ENCODE peak calls at places on chromosomes 2 and 18, in ten cellular contexts. One of them, this sample, is unnamed.

GRCh38 chr2:171545086-171545485 is 22.8 kb downstream of the CYBRD1 start:
- DNase-seq in left cardiac atrium: no peak
- DNase-seq in GM13977: no peak
- DNase-seq in T-helper 17 cell: no peak
- DNase-seq in fibroblast of pulmonary artery: no peak
- DNase-seq in stromal cell of bone marrow: no peak
- DNase-seq in pancreas: no peak
- DNase-seq in astrocyte of the spinal cord: no peak
- DNase-seq in activated T-cell treated with anti-CD3 and anti-CD28 coated beads, Interleukin-2, amount 50 U/mL, for 4 hours: no peak
- DNase-seq in NCI-H748 treated with DMSO at 0.1 percent for 48 hours: no peak
- DNase-seq in this sample: no peak

GRCh38 chr2:134227666-134228065 is 26.2 kb upstream of the MGAT5 start:
- DNase-seq in left cardiac atrium: no peak
- DNase-seq in GM13977: no peak
- DNase-seq in T-helper 17 cell: no peak
- DNase-seq in fibroblast of pulmonary artery: no peak
- DNase-seq in stromal cell of bone marrow: no peak
- DNase-seq in pancreas: no peak
- DNase-seq in astrocyte of the spinal cord: no peak
- DNase-seq in activated T-cell treated with anti-CD3 and anti-CD28 coated beads, Interleukin-2, amount 50 U/mL, for 4 hours: no peak
- DNase-seq in NCI-H748 treated with DMSO at 0.1 percent for 48 hours: no peak
- DNase-seq in this sample: no peak

GRCh38 chr2:54470241-54470938 is 14.3 kb downstream of the SPTBN1 start:
- DNase-seq in left cardiac atrium: no peak
- DNase-seq in GM13977: no peak
- DNase-seq in T-helper 17 cell: no peak
- DNase-seq in fibroblast of pulmonary artery: peak; percentile 73
- DNase-seq in stromal cell of bone marrow: no peak
- DNase-seq in pancreas: no peak
- DNase-seq in astrocyte of the spinal cord: peak; percentile 61
- DNase-seq in activated T-cell treated with anti-CD3 and anti-CD28 coated beads, Interleukin-2, amount 50 U/mL, for 4 hours: no peak
- DNase-seq in NCI-H748 treated with DMSO at 0.1 percent for 48 hours: no peak
- DNase-seq in this sample: peak; percentile 64

GRCh38 chr2:115414461-115414860 is 972.0 kb downstream of the DPP10 start:
- DNase-seq in left cardiac atrium: no peak
- DNase-seq in GM13977: no peak
- DNase-seq in T-helper 17 cell: no peak
- DNase-seq in fibroblast of pulmonary artery: peak; percentile 75
- DNase-seq in stromal cell of bone marrow: no peak
- DNase-seq in pancreas: no peak
- DNase-seq in astrocyte of the spinal cord: no peak
- DNase-seq in activated T-cell treated with anti-CD3 and anti-CD28 coated beads, Interleukin-2, amount 50 U/mL, for 4 hours: no peak
- DNase-seq in NCI-H748 treated with DMSO at 0.1 percent for 48 hours: no peak
- DNase-seq in this sample: no peak

GRCh38 chr2:95023222-95023597 is 2.3 kb upstream of the MAL start:
- DNase-seq in left cardiac atrium: no peak
- DNase-seq in GM13977: peak; percentile 82
- DNase-seq in T-helper 17 cell: no peak
- DNase-seq in fibroblast of pulmonary artery: no peak
- DNase-seq in stromal cell of bone marrow: no peak
- DNase-seq in pancreas: no peak
- DNase-seq in astrocyte of the spinal cord: no peak
- DNase-seq in activated T-cell treated with anti-CD3 and anti-CD28 coated beads, Interleukin-2, amount 50 U/mL, for 4 hours: peak; percentile 56
- DNase-seq in NCI-H748 treated with DMSO at 0.1 percent for 48 hours: no peak
- DNase-seq in this sample: no peak

GRCh38 chr2:71922091-71922490 is 225.6 kb downstream of the CYP26B1 start:
- DNase-seq in left cardiac atrium: peak; percentile 13
- DNase-seq in GM13977: peak; percentile 6
- DNase-seq in T-helper 17 cell: no peak
- DNase-seq in fibroblast of pulmonary artery: no peak
- DNase-seq in stromal cell of bone marrow: no peak
- DNase-seq in pancreas: no peak
- DNase-seq in astrocyte of the spinal cord: no peak
- DNase-seq in activated T-cell treated with anti-CD3 and anti-CD28 coated beads, Interleukin-2, amount 50 U/mL, for 4 hours: no peak
- DNase-seq in NCI-H748 treated with DMSO at 0.1 percent for 48 hours: no peak
- DNase-seq in this sample: peak; percentile 38

GRCh38 chr2:158984554-158985207 is 16.2 kb downstream of the TANC1 start:
- DNase-seq in left cardiac atrium: peak; percentile 46
- DNase-seq in GM13977: no peak
- DNase-seq in T-helper 17 cell: no peak
- DNase-seq in fibroblast of pulmonary artery: no peak
- DNase-seq in stromal cell of bone marrow: no peak
- DNase-seq in pancreas: no peak
- DNase-seq in astrocyte of the spinal cord: no peak
- DNase-seq in activated T-cell treated with anti-CD3 and anti-CD28 coated beads, Interleukin-2, amount 50 U/mL, for 4 hours: no peak
- DNase-seq in NCI-H748 treated with DMSO at 0.1 percent for 48 hours: no peak
- DNase-seq in this sample: no peak

GRCh38 chr2:23926289-23926749 is 604 bp downstream of the ATAD2B start:
- DNase-seq in left cardiac atrium: peak; percentile 51
- DNase-seq in GM13977: peak; percentile 52
- DNase-seq in T-helper 17 cell: peak; percentile 21
- DNase-seq in fibroblast of pulmonary artery: no peak
- DNase-seq in stromal cell of bone marrow: no peak
- DNase-seq in pancreas: peak; percentile 80
- DNase-seq in astrocyte of the spinal cord: no peak
- DNase-seq in activated T-cell treated with anti-CD3 and anti-CD28 coated beads, Interleukin-2, amount 50 U/mL, for 4 hours: no peak
- DNase-seq in NCI-H748 treated with DMSO at 0.1 percent for 48 hours: peak; percentile 26
- DNase-seq in this sample: peak; percentile 79

GRCh38 chr2:30655660-30656059 is 151.6 kb downstream of the CAPN13 start:
- DNase-seq in left cardiac atrium: no peak
- DNase-seq in GM13977: no peak
- DNase-seq in T-helper 17 cell: no peak
- DNase-seq in fibroblast of pulmonary artery: peak; percentile 34
- DNase-seq in stromal cell of bone marrow: no peak
- DNase-seq in pancreas: no peak
- DNase-seq in astrocyte of the spinal cord: peak; percentile 79
- DNase-seq in activated T-cell treated with anti-CD3 and anti-CD28 coated beads, Interleukin-2, amount 50 U/mL, for 4 hours: no peak
- DNase-seq in NCI-H748 treated with DMSO at 0.1 percent for 48 hours: no peak
- DNase-seq in this sample: peak; percentile 66

GRCh38 chr18:58726671-58727070 is 55.4 kb downstream of the MALT1 start:
- DNase-seq in left cardiac atrium: no peak
- DNase-seq in GM13977: no peak
- DNase-seq in T-helper 17 cell: no peak
- DNase-seq in fibroblast of pulmonary artery: no peak
- DNase-seq in stromal cell of bone marrow: no peak
- DNase-seq in pancreas: no peak
- DNase-seq in astrocyte of the spinal cord: no peak
- DNase-seq in activated T-cell treated with anti-CD3 and anti-CD28 coated beads, Interleukin-2, amount 50 U/mL, for 4 hours: no peak
- DNase-seq in NCI-H748 treated with DMSO at 0.1 percent for 48 hours: no peak
- DNase-seq in this sample: no peak

GRCh38 chr18:5979971-5980457 is 84.7 kb upstream of the TMEM200C start:
- DNase-seq in left cardiac atrium: no peak
- DNase-seq in GM13977: no peak
- DNase-seq in T-helper 17 cell: no peak
- DNase-seq in fibroblast of pulmonary artery: no peak
- DNase-seq in stromal cell of bone marrow: no peak
- DNase-seq in pancreas: no peak
- DNase-seq in astrocyte of the spinal cord: no peak
- DNase-seq in activated T-cell treated with anti-CD3 and anti-CD28 coated beads, Interleukin-2, amount 50 U/mL, for 4 hours: no peak
- DNase-seq in NCI-H748 treated with DMSO at 0.1 percent for 48 hours: no peak
- DNase-seq in this sample: peak; percentile 43

GRCh38 chr2:101710690-101711318 is 13.3 kb downstream of the MAP4K4 start:
- DNase-seq in left cardiac atrium: no peak
- DNase-seq in GM13977: no peak
- DNase-seq in T-helper 17 cell: no peak
- DNase-seq in fibroblast of pulmonary artery: no peak
- DNase-seq in stromal cell of bone marrow: no peak
- DNase-seq in pancreas: no peak
- DNase-seq in astrocyte of the spinal cord: no peak
- DNase-seq in activated T-cell treated with anti-CD3 and anti-CD28 coated beads, Interleukin-2, amount 50 U/mL, for 4 hours: no peak
- DNase-seq in NCI-H748 treated with DMSO at 0.1 percent for 48 hours: no peak
- DNase-seq in this sample: no peak

GRCh38 chr2:213021971-213022899 is 129.2 kb downstream of the IKZF2 start:
- DNase-seq in left cardiac atrium: no peak
- DNase-seq in GM13977: peak; percentile 37
- DNase-seq in T-helper 17 cell: no peak
- DNase-seq in fibroblast of pulmonary artery: peak; percentile 25
- DNase-seq in stromal cell of bone marrow: peak; percentile 33
- DNase-seq in pancreas: no peak
- DNase-seq in astrocyte of the spinal cord: peak; percentile 86
- DNase-seq in activated T-cell treated with anti-CD3 and anti-CD28 coated beads, Interleukin-2, amount 50 U/mL, for 4 hours: no peak
- DNase-seq in NCI-H748 treated with DMSO at 0.1 percent for 48 hours: no peak
- DNase-seq in this sample: peak; percentile 54

GRCh38 chr2:7448578-7449264 is 531.5 kb downstream of the RNF144A start:
- DNase-seq in left cardiac atrium: no peak
- DNase-seq in GM13977: no peak
- DNase-seq in T-helper 17 cell: no peak
- DNase-seq in fibroblast of pulmonary artery: no peak
- DNase-seq in stromal cell of bone marrow: no peak
- DNase-seq in pancreas: no peak
- DNase-seq in astrocyte of the spinal cord: no peak
- DNase-seq in activated T-cell treated with anti-CD3 and anti-CD28 coated beads, Interleukin-2, amount 50 U/mL, for 4 hours: no peak
- DNase-seq in NCI-H748 treated with DMSO at 0.1 percent for 48 hours: no peak
- DNase-seq in this sample: no peak

GRCh38 chr18:65352183-65352582 is 398.6 kb upstream of the CDH7 start:
- DNase-seq in left cardiac atrium: no peak
- DNase-seq in GM13977: no peak
- DNase-seq in T-helper 17 cell: no peak
- DNase-seq in fibroblast of pulmonary artery: no peak
- DNase-seq in stromal cell of bone marrow: no peak
- DNase-seq in pancreas: no peak
- DNase-seq in astrocyte of the spinal cord: peak; percentile 33
- DNase-seq in activated T-cell treated with anti-CD3 and anti-CD28 coated beads, Interleukin-2, amount 50 U/mL, for 4 hours: no peak
- DNase-seq in NCI-H748 treated with DMSO at 0.1 percent for 48 hours: peak; percentile 68
- DNase-seq in this sample: no peak

GRCh38 chr2:101930019-101930418 is 61.7 kb upstream of the IL1R2 start:
- DNase-seq in left cardiac atrium: no peak
- DNase-seq in GM13977: no peak
- DNase-seq in T-helper 17 cell: no peak
- DNase-seq in fibroblast of pulmonary artery: no peak
- DNase-seq in stromal cell of bone marrow: no peak
- DNase-seq in pancreas: no peak
- DNase-seq in astrocyte of the spinal cord: no peak
- DNase-seq in activated T-cell treated with anti-CD3 and anti-CD28 coated beads, Interleukin-2, amount 50 U/mL, for 4 hours: no peak
- DNase-seq in NCI-H748 treated with DMSO at 0.1 percent for 48 hours: no peak
- DNase-seq in this sample: no peak

GRCh38 chr2:123514808-123515207 is 510.3 kb upstream of the CNTNAP5 start:
- DNase-seq in left cardiac atrium: no peak
- DNase-seq in GM13977: no peak
- DNase-seq in T-helper 17 cell: no peak
- DNase-seq in fibroblast of pulmonary artery: no peak
- DNase-seq in stromal cell of bone marrow: no peak
- DNase-seq in pancreas: no peak
- DNase-seq in astrocyte of the spinal cord: no peak
- DNase-seq in activated T-cell treated with anti-CD3 and anti-CD28 coated beads, Interleukin-2, amount 50 U/mL, for 4 hours: no peak
- DNase-seq in NCI-H748 treated with DMSO at 0.1 percent for 48 hours: no peak
- DNase-seq in this sample: no peak

GRCh38 chr18:79919089-79919488 is 32.4 kb downstream of the SLC66A2 start:
- DNase-seq in left cardiac atrium: no peak
- DNase-seq in GM13977: no peak
- DNase-seq in T-helper 17 cell: no peak
- DNase-seq in fibroblast of pulmonary artery: no peak
- DNase-seq in stromal cell of bone marrow: no peak
- DNase-seq in pancreas: no peak
- DNase-seq in astrocyte of the spinal cord: no peak
- DNase-seq in activated T-cell treated with anti-CD3 and anti-CD28 coated beads, Interleukin-2, amount 50 U/mL, for 4 hours: no peak
- DNase-seq in NCI-H748 treated with DMSO at 0.1 percent for 48 hours: no peak
- DNase-seq in this sample: peak; percentile 37

GRCh38 chr2:43052944-43053306 is 173.5 kb downstream of the ZFP36L2 start:
- DNase-seq in left cardiac atrium: no peak
- DNase-seq in GM13977: no peak
- DNase-seq in T-helper 17 cell: no peak
- DNase-seq in fibroblast of pulmonary artery: no peak
- DNase-seq in stromal cell of bone marrow: no peak
- DNase-seq in pancreas: no peak
- DNase-seq in astrocyte of the spinal cord: no peak
- DNase-seq in activated T-cell treated with anti-CD3 and anti-CD28 coated beads, Interleukin-2, amount 50 U/mL, for 4 hours: no peak
- DNase-seq in NCI-H748 treated with DMSO at 0.1 percent for 48 hours: no peak
- DNase-seq in this sample: no peak

GRCh38 chr2:20650412-20650879 is 452 bp downstream of the HS1BP3 start:
- DNase-seq in left cardiac atrium: no peak
- DNase-seq in GM13977: peak; percentile 56
- DNase-seq in T-helper 17 cell: no peak
- DNase-seq in fibroblast of pulmonary artery: peak; percentile 35
- DNase-seq in stromal cell of bone marrow: no peak
- DNase-seq in pancreas: no peak
- DNase-seq in astrocyte of the spinal cord: no peak
- DNase-seq in activated T-cell treated with anti-CD3 and anti-CD28 coated beads, Interleukin-2, amount 50 U/mL, for 4 hours: no peak
- DNase-seq in NCI-H748 treated with DMSO at 0.1 percent for 48 hours: peak; percentile 47
- DNase-seq in this sample: no peak

GRCh38 chr18:76483780-76484179 is 11.3 kb downstream of the ZNF516 start:
- DNase-seq in left cardiac atrium: no peak
- DNase-seq in GM13977: no peak
- DNase-seq in T-helper 17 cell: no peak
- DNase-seq in fibroblast of pulmonary artery: no peak
- DNase-seq in stromal cell of bone marrow: no peak
- DNase-seq in pancreas: no peak
- DNase-seq in astrocyte of the spinal cord: no peak
- DNase-seq in activated T-cell treated with anti-CD3 and anti-CD28 coated beads, Interleukin-2, amount 50 U/mL, for 4 hours: no peak
- DNase-seq in NCI-H748 treated with DMSO at 0.1 percent for 48 hours: no peak
- DNase-seq in this sample: no peak